ENCODE peak calls at places on chromosomes 2 and 18, in four cellular contexts. F is IMR-90, Q is H9, O is mesendoderm. X is an unnamed sample. For H3K79me1, the result is how much of the 10 kb centered on the place peaks cover.

GRCh38 chr2:26692814-26693286 is 328 bp downstream of the KCNK3 start:
- DNase-seq in F (peak), O (peak), Q (peak), X (no peak)

GRCh38 chr18:27501651-27502050 is 316.5 kb upstream of the CHST9 start:
- DNase-seq in F (no peak), O (no peak), Q (no peak), X (no peak)

GRCh38 chr2:155708052-155708451 is 624.5 kb downstream of the NR4A2 start:
- DNase-seq in F (no peak), O (peak), Q (no peak), X (no peak)

GRCh38 chr18:54828986-54829385 is 709 bp downstream of the RAB27B start:
- DNase-seq in F (no peak), Q (no peak), O (no peak), X (no peak)

GRCh38 chr18:79878741-79879358 is 72.6 kb downstream of the SLC66A2 start:
- DNase-seq in O (no peak), Q (no peak), F (no peak), X (no peak)

GRCh38 chr18:53225567-53226325 is 885.7 kb downstream of the DCC start:
- DNase-seq in O (no peak), F (no peak), Q (no peak), X (no peak)

GRCh38 chr2:187985923-187986322 is 305.8 kb upstream of the GULP1 start:
- DNase-seq in F (peak), Q (no peak), O (no peak), X (no peak)

GRCh38 chr2:241568738-241569137 is 10.2 kb downstream of the BOK start:
- DNase-seq in Q (peak), F (no peak), O (no peak), X (no peak)

GRCh38 chr18:78612801-78613200 is 366.8 kb upstream of the SALL3 start:
- DNase-seq in Q (peak), O (no peak), F (no peak), X (no peak)

GRCh38 chr2:200288670-200289429 is 17.6 kb upstream of the SPATS2L start:
- DNase-seq in O (no peak), F (peak), Q (no peak), X (no peak)

GRCh38 chr18:74944676-74945075 is 264.3 kb downstream of the PTGR3 start:
- DNase-seq in O (no peak), Q (no peak), F (peak), X (no peak)

GRCh38 chr2:65054749-65055426 is 1.3 kb upstream of the CEP68 start:
- DNase-seq in O (no peak), Q (no peak), F (no peak), X (no peak)

GRCh38 chr2:197777823-197778407 is 7.2 kb downstream of the BOLL start:
- DNase-seq in O (peak), F (peak), Q (no peak), X (peak)

GRCh38 chr2:134763164-134763710 is 44.4 kb upstream of the TMEM163 start:
- DNase-seq in F (no peak), Q (no peak), O (no peak), X (no peak)

GRCh38 chr2:24832526-24832925 is 39.3 kb downstream of the CENPO start:
- DNase-seq in O (no peak), F (no peak), Q (no peak), X (no peak)

GRCh38 chr2:171347591-171348032 is 86.2 kb downstream of the METTL8 start:
- DNase-seq in F (peak), Q (no peak), O (no peak), X (no peak)

GRCh38 chr2:159455330-159455918 is 160.9 kb downstream of the BAZ2B start:
- DNase-seq in F (no peak), O (peak), Q (no peak), X (no peak)

GRCh38 chr2:128793414-128793813 is 474.7 kb upstream of the HS6ST1 start:
- DNase-seq in F (no peak), O (no peak), Q (peak), X (no peak)

GRCh38 chr2:233430091-233430490 is 75.8 kb downstream of the DGKD start:
- DNase-seq in Q (no peak), O (no peak), F (peak), X (no peak)

GRCh38 chr2:15826273-15826717 is 114.1 kb upstream of the MYCN start:
- DNase-seq in Q (peak), F (no peak), O (peak), X (peak)

GRCh38 chr2:113206251-113206650 is 32.5 kb downstream of the PSD4 start:
- DNase-seq in O (no peak), Q (no peak), F (no peak), X (no peak)

GRCh38 chr2:104857262-104858221 is 3.6 kb downstream of the POU3F3 start:
- DNase-seq in Q (peak), F (no peak), O (peak), X (no peak)

GRCh38 chr2:186380805-186381204 is 105.3 kb upstream of the ZC3H15 start:
- DNase-seq in F (no peak), Q (no peak), O (no peak), X (no peak)

GRCh38 chr2:3526871-3527270 is 7.5 kb upstream of the ADI1 start:
- DNase-seq in F (no peak), O (no peak), Q (no peak), X (no peak)

GRCh38 chr18:55351980-55352714 is 235.8 kb downstream of the TCF4 start:
- DNase-seq in Q (no peak), O (peak), F (peak), X (peak)

GRCh38 chr18:79538635-79539034 is 141.0 kb upstream of the CTDP1 start:
- DNase-seq in F (no peak), O (no peak), Q (no peak), X (no peak)

GRCh38 chr2:195470622-195471021 is 186.4 kb upstream of the SLC39A10 start:
- DNase-seq in F (no peak), Q (no peak), O (no peak), X (no peak)

GRCh38 chr18:9827856-9828793 is 57.6 kb upstream of the TXNDC2 start:
- DNase-seq in O (no peak), F (peak), Q (no peak), X (no peak)

GRCh38 chr2:5975406-5975805 is 283.2 kb downstream of the SOX11 start:
- DNase-seq in F (no peak), Q (no peak), O (no peak), X (no peak)

GRCh38 chr2:134783912-134784311 is 54.5 kb upstream of the ACMSD start:
- DNase-seq in Q (no peak), O (no peak), F (no peak), X (no peak)

DNA sequence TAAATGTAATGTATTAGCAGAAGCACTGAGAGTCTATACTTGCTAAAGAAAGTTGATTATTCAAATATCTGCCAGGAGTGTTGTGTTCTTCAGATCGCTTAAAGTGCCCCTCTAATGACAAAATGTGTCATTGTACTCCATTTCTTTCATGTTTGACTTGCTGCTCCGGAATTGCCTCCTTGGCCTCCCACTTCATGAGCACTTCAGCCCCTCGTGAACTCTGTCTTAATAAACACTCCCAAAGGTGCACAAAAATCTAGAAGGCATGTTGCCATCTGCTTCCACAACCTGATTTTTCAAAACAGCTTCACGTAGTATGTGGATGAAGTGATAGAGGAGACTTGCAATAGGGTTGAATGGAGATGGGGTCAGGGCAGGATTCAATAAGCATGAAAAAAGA is 396.1 kb downstream of the TDRD15 start:
- DNase-seq in O (no peak), F (no peak), Q (no peak), X (no peak)
- H3K79me1 ChIP-seq in O (under half), F (under half), Q (under half), X (under half)

DNA sequence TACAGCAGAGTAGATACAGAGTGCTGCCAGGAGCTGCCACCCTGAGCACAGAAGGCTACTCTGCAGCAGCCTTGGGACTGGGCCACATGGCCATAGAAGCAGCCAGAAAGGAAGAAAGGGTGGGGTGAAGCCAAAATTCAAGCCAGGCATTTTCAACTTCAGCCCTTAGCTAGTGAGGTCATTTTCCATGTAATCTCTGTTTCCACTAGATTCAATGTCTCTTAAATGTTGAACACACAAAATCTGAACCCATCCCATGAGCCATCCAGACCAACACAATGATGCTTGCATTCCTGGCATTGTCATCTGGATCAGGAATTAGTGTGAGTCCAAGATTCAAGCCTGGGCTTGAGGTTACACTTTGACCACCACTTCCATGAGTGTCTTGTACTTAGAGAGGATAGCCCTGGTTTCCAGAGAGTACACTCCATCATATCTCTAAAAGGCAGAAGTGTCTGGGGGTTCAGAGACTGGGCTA is 243.6 kb downstream of the OSR1 start:
- DNase-seq in Q (no peak), F (no peak), O (no peak), X (no peak)
- H3K9ac ChIP-seq in Q (no peak), F (no peak), O (no peak), X (no peak)

GRCh38 chr2:8677646-8678592 is 3.9 kb upstream of the ID2 start:
- DNase-seq in F (peak), O (peak), Q (peak), X (peak)

GRCh38 chr2:8679567-8679826 is 2.4 kb upstream of the ID2 start:
- DNase-seq in O (no peak), Q (no peak), F (no peak), X (no peak)

GRCh38 chr2:8676915-8677645 is 4.8 kb upstream of the ID2 start:
- DNase-seq in O (peak), F (peak), Q (no peak), X (peak)

GRCh38 chr2:8679827-8680731 is 1.8 kb upstream of the ID2 start:
- DNase-seq in F (peak), O (peak), Q (no peak), X (peak)

DNA sequence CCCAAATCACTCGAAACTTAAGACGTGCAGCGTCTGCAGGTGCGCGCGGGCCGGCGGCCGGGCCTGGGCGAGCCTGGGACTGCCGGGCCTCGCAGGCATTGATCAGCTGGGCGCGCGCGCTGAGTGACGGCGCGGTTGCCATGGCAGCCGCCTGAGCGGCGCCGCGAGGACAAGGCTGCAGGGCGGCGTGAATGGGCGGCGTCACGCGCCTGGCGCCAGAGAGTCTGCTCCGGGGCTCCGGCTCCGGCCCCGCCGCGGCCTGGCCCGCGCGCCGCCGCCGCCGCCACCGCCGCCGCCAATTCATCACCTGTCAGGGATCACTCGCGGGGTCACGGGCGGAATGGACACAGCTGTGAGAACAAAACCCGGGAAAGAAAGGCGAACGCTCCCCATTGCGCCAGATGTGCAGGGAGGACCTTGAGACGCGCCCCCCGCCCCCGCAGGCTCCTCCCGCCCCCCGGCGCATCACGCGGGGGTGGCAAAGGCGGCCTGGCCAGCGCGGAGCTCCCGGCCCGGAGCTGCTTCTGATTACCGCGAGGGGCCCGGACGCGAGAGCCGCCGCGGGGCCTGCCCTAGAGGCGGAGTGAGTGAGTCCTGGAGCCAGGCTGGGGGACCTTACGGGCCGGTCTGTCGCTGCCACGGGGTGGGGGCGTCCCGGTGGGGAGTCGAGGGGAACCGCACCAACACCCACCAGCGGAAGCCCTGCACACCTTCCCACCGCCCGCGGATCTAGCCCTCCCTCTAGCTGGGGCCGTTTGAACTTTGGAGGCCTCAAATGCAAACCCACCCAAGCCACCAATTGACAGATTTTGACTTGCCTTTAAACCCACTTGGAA is 2.9 kb upstream of the ID2 start:
- DNase-seq in Q (peak), O (peak), F (peak), X (peak)
- H2BK15ac ChIP-seq in Q (no peak), O (peak), F (peak), X (no peak)

DNA sequence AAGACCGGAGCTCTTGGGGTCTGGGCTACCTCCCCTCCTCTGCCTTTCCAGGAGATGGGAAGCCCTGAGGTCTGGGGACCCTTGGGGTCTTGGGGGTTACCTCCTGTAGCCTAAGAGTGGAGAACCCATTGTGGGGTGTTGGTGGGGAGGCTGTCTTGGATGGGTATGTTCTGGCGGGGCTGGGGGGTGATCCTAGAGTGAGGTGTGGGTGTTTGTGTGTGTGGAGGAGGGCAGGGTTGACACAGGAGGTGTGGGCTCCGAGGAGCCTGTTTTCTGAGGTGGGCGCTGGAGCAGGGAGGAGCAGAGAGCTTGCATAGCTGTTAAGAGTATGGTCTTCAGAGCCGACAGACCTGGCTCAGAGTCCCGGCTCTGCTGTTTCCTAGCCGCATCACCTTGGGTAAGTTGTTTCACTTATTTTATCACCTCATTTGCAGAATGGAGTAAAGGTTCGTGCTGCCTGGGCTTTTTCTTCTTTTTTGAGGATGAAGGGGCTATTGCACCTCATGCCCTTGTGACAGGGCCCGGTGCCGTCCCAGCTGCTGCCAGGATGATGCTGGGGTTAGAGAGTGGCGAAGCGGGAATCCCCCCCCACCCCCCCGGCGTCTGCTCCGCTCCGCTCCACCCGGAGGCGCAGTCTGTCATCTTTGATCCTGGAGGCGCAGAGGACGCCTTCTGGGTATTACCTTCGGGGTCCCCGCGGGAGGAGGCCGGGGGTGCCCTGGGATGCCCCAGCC is 17.2 kb downstream of the TET3 start:
- DNase-seq in F (no peak), Q (peak), O (no peak), X (no peak)
- H3K79me1 ChIP-seq in F (half or more), Q (under half), O (under half), X (under half)

GRCh38 chr2:226023383-226023782 is 623.9 kb downstream of the NYAP2 start:
- DNase-seq in F (no peak), O (peak), Q (peak), X (no peak)
- H3K9ac ChIP-seq in F (no peak), O (no peak), Q (no peak), X (no peak)

GRCh38 chr2:130371723-130372054 is 15.8 kb downstream of the PTPN18 start:
- DNase-seq in Q (no peak), F (peak), O (no peak), X (no peak)
- H2BK15ac ChIP-seq in Q (no peak), F (no peak), O (no peak), X (peak)

DNA sequence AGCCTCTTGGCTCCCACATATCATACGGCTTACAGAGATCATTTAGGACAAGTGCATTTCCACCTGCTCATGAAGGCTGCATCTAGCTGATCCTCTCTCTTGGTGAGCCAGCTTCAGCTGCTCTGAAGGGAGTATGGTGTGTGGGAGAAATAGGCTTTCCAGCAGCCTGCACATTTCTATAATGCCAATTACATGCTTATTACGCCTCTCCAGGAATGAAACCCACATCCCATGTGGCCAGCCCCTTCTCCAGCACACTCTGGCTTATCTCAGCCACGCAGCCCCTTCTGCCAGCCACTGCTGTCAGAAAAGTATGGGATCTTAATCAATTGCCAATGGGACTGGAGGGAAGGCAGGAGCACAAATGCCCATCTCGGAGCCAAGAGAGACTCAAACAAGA is 117.5 kb downstream of the GALNT14 start:
- DNase-seq in O (no peak), F (no peak), Q (no peak), X (no peak)
- H3K79me1 ChIP-seq in O (under half), F (under half), Q (under half), X (under half)

GRCh38 chr18:44911773-44912172 is 231.1 kb downstream of the SETBP1 start:
- DNase-seq in O (no peak), Q (no peak), F (no peak), X (no peak)

GRCh38 chr18:44915213-44915612 is 234.5 kb downstream of the SETBP1 start:
- DNase-seq in O (no peak), Q (no peak), F (no peak), X (no peak)

GRCh38 chr18:44914028-44914427 is 233.3 kb downstream of the SETBP1 start:
- DNase-seq in O (no peak), Q (no peak), F (no peak), X (no peak)

GRCh38 chr18:44911260-44911659 is 230.6 kb downstream of the SETBP1 start:
- DNase-seq in Q (no peak), F (no peak), O (no peak), X (no peak)

DNA sequence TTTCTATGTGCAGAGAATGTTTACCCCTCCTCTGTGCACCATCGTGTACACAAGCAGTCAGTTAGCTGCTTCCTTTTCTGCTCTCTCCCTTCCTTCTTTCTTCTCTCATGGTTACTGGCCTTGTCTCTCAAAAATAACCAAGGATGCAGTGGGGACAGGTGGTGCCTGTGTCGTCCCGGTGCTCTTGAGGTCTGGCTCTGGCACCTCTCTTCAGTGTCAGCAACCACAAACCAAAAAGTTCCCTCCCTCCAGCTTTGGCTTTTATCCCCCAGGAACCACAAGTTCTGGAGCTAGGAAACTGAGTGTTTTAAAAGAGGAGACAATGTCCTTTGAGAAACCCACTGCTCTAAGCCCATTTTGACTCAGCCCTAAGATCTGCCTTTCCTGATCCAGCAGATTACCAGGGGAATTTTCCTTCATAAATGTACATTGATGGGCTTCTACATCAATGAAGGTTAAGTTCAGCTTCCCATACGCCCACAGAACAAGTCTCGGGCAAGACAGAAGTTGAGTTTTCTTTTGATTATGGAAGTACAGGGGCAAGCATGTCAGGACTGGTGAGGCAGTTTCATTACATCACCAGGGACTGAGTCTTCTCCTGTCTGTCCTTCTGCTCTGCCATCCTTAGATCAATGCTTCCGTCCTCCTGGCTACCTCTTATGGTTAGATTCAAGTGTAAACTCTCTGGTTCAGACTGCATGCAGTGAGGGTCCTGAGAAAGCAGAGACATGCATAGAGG is 232.2 kb downstream of the SETBP1 start:
- DNase-seq in Q (no peak), O (no peak), F (no peak), X (no peak)
- H3K9ac ChIP-seq in Q (no peak), O (no peak), F (no peak), X (no peak)